ENCODE peak calls at places on chromosomes 7 and 10, in six cellular contexts. H is HCT116, L is K562, X is SK-N-SH, K is GM12878, A is HepG2. G is an unnamed sample.

GRCh38 chr7:45257284-45257683 is 99.7 kb downstream of the RAMP3 start:
- DNase-seq in X (no peak), A (no peak), L (no peak), H (no peak), K (no peak), G (no peak)

GRCh38 chr7:42222891-42223290 is 14.1 kb downstream of the GLI3 start:
- DNase-seq in L (no peak), A (no peak), X (no peak), H (no peak), K (no peak), G (no peak)

GRCh38 chr10:31910016-31910415 is 18.6 kb downstream of the ARHGAP12 start:
- DNase-seq in H (no peak), K (no peak), L (no peak), X (no peak), A (no peak), G (no peak)

GRCh38 chr10:128704716-128705115 is 578.5 kb upstream of the MKI67 start:
- DNase-seq in A (no peak), K (no peak), X (no peak), L (no peak), H (no peak), G (peak)

GRCh38 chr7:69782917-69783684 is 184.8 kb downstream of the AUTS2 start:
- DNase-seq in A (no peak), X (no peak), L (no peak), H (no peak), K (no peak), G (no peak)

GRCh38 chr7:100694196-100694745 is at the start of gene GIGYF1:
- DNase-seq in H (no peak), A (peak), K (no peak), L (peak), X (peak), G (no peak)

GRCh38 chr10:35421553-35422178 is 85.4 kb downstream of the CCNY start:
- DNase-seq in X (no peak), A (peak), K (no peak), L (no peak), H (peak), G (peak)

GRCh38 chr7:116025098-116025809 is 5.3 kb downstream of the TFEC start:
- DNase-seq in X (no peak), K (no peak), H (no peak), L (no peak), A (no peak), G (no peak)

GRCh38 chr7:52715701-52716100 is 319.7 kb upstream of the POM121L12 start:
- DNase-seq in X (no peak), A (no peak), H (no peak), L (no peak), K (no peak), G (no peak)

GRCh38 chr10:4217653-4218052 is 432.6 kb upstream of the KLF6 start:
- DNase-seq in L (no peak), X (no peak), K (no peak), H (no peak), A (no peak), G (no peak)

GRCh38 chr7:113263749-113264148 is 145.4 kb upstream of the SMIM30 start:
- DNase-seq in L (peak), H (no peak), X (no peak), K (no peak), A (no peak), G (no peak)

GRCh38 chr7:136183981-136184380 is 206.8 kb upstream of the MTPN start:
- DNase-seq in H (no peak), L (peak), A (no peak), X (no peak), K (no peak), G (no peak)

GRCh38 chr10:114399576-114399975 is 4.7 kb downstream of the AFAP1L2 start:
- DNase-seq in K (no peak), X (no peak), A (no peak), L (no peak), H (no peak), G (no peak)

GRCh38 chr10:126977216-126977615 is 72.0 kb downstream of the DOCK1 start:
- DNase-seq in A (no peak), K (no peak), X (no peak), H (no peak), L (no peak), G (no peak)

GRCh38 chr7:27697861-27698430 is 35.3 kb upstream of the HIBADH start:
- DNase-seq in A (peak), H (peak), L (no peak), K (peak), X (no peak), G (no peak)

GRCh38 chr7:106384373-106384772 is 99.6 kb upstream of the NAMPT start:
- DNase-seq in L (no peak), A (no peak), H (no peak), X (no peak), K (no peak), G (no peak)

GRCh38 chr10:72567884-72568283 is 58.0 kb downstream of the MICU1 start:
- DNase-seq in H (peak), L (peak), X (peak), K (no peak), A (peak), G (peak)

GRCh38 chr7:105982388-105982787 is 19.3 kb downstream of the CDHR3 start:
- DNase-seq in X (no peak), K (no peak), L (no peak), A (no peak), H (no peak), G (no peak)

GRCh38 chr10:105691811-105692210 is 1050.7 kb downstream of the SORCS3 start:
- DNase-seq in A (no peak), K (no peak), H (peak), X (peak), L (no peak), G (no peak)

GRCh38 chr7:75854233-75854632 is 24.6 kb upstream of the RHBDD2 start:
- DNase-seq in A (no peak), K (no peak), L (no peak), X (no peak), H (no peak), G (no peak)

GRCh38 chr7:109879429-109879828 is 1211.5 kb upstream of the LRRN3 start:
- DNase-seq in K (no peak), A (no peak), L (no peak), H (no peak), X (no peak), G (no peak)

GRCh38 chr7:119935418-119936025 is 337.5 kb upstream of the KCND2 start:
- DNase-seq in H (peak), K (no peak), L (peak), A (peak), X (peak), G (peak)

DNA sequence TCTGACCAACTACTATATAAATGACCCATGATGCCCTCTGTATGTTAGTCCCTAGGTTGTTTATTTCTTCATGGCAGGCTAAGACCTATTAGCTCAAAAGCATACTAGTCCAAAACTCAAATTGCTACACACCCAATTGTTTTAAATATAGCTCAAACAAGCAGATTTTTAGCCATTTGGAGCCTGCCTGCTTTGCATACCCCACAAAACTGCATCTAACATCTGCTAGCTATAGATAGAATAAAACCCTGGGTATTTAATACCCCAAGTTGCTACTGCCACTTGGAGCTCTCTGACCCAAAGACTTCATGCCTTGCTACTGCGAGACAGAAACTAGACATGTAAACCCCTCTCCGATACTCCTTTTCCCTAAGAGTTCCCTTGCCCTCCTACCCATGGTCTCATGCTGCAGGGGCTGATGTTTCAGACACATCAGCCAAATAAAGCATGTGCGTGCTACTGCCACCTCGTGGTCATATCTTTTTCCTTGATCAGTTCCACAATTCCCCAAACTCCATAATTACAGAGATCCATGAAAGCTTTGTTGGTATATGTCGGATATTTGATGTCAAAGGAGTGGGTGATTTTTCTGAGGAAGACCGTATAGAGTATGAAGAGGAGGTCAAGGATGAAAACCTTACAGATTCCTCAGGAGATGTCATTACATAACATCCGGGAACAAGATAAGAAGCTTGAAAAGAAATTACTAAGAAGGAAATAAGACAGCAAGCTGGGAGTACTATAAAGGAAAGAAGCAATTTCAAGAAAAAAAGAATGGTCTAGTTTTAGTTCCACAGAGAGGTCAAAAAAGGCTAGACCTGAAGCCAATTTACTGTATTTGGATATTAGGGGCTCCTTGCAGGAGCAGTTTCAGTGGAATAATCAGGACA is 386.6 kb downstream of the SH2D4B start:
- DNase-seq in X (peak), K (no peak), A (peak), H (peak), L (peak), G (no peak)
- H3K27ac ChIP-seq in X (no peak), K (no peak), A (no peak), H (no peak), L (no peak), G (no peak)

GRCh38 chr7:40306596-40306995 is 171.8 kb downstream of the SUGCT start:
- DNase-seq in K (no peak), X (no peak), A (no peak), H (no peak), L (no peak), G (no peak)
- TF ChIP-seq REST in K (no peak), X (no peak), A (no peak), H (no peak), L (no peak), G (no peak)

DNA sequence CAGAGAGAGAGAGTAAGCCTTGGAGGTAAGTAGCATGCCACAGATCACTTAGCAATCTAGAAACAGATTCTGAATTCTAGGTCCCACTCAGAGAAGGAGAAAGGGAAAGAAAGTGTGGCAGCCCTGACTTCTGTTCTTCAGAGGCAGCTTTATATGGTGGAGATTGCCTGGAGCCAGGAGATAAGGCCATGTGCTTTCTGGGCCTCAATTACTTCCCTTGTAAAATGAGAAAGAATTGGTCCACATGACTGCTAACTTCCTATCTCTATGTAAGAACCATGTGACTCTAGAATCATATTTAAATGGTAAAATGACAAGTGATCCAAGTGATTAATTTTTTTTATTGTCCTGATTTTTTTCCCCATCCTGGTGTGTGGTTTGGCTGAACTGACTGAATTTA is 64.1 kb downstream of the HHEX start:
- DNase-seq in H (no peak), A (no peak), L (peak), K (no peak), X (no peak), G (no peak)
- TF ChIP-seq SIN3A in H (no peak), A (no peak), L (no peak), K (no peak), X (no peak), G (no peak)

DNA sequence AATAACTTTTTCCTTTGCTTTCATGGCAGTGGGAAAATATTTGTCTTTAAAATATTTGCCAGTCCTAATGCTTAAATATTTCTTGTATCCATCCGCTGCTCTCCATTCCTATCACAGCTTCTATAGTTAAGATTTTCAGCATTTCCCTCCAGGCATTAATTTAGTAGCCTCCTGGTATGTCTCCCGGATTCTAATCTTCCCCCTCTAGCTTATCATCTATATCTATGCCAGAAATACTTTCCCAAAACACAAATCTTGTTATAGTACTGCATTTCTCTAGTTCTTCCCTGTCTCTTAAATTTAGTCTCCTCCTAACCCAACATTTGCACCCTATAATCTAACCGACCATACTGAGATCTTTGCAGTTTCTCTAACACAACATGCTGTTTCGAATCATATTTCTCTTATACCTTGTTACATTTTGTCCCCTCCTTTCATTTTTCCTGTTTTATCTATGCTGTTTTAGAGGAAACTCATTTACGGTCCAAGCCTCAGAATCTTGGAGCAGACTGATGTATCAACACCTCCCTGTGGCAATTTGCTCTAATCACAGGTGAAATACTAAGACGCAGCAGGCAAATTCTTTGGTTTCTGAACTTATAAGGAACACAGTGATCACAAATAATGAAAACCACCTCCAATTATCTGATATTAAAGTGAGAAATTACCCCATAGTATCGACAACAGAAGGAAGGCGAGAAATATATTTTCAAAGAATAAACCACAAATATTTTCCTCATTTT is 10.3 kb downstream of the CNTNAP2 start:
- DNase-seq in H (no peak), K (no peak), X (no peak), L (no peak), A (no peak), G (no peak)
- H3K27ac ChIP-seq in H (no peak), K (no peak), X (no peak), L (no peak), A (no peak), G (no peak)

GRCh38 chr10:110505130-110505815 is 7.6 kb downstream of the DUSP5 start:
- DNase-seq in L (no peak), K (no peak), A (no peak), H (no peak), X (no peak), G (no peak)

GRCh38 chr10:110502072-110502845 is 4.6 kb downstream of the DUSP5 start:
- DNase-seq in K (no peak), A (no peak), H (no peak), L (no peak), X (no peak), G (no peak)

GRCh38 chr10:110502851-110503301 is 5.2 kb downstream of the DUSP5 start:
- DNase-seq in H (no peak), A (no peak), K (peak), L (peak), X (no peak), G (no peak)

GRCh38 chr10:110503528-110504110 is 5.9 kb downstream of the DUSP5 start:
- DNase-seq in H (no peak), X (no peak), L (no peak), K (no peak), A (no peak), G (no peak)

GRCh38 chr10:110504111-110504735 is 6.5 kb downstream of the DUSP5 start:
- DNase-seq in L (peak), X (no peak), H (no peak), K (peak), A (no peak), G (no peak)
- TF ChIP-seq REST in L (no peak), X (no peak), H (no peak), K (no peak), A (no peak), G (no peak)

GRCh38 chr7:13882051-13882450 is 107.4 kb downstream of the ETV1 start:
- DNase-seq in H (no peak), L (no peak), A (no peak), K (no peak), X (no peak), G (no peak)

GRCh38 chr7:13878154-13878553 is 111.3 kb downstream of the ETV1 start:
- DNase-seq in A (no peak), X (no peak), H (no peak), K (no peak), L (no peak), G (no peak)

GRCh38 chr7:13879994-13880686 is 109.3 kb downstream of the ETV1 start:
- DNase-seq in X (no peak), K (no peak), A (no peak), L (no peak), H (peak), G (no peak)

GRCh38 chr7:13880789-13881188 is 108.7 kb downstream of the ETV1 start:
- DNase-seq in K (no peak), X (no peak), H (peak), A (no peak), L (no peak), G (no peak)

GRCh38 chr7:13879143-13879542 is 110.3 kb downstream of the ETV1 start:
- DNase-seq in H (no peak), L (no peak), A (no peak), K (no peak), X (no peak), G (no peak)
- TF ChIP-seq SIN3A in H (no peak), L (no peak), A (no peak), K (no peak), X (no peak), G (no peak)

GRCh38 chr10:64344211-64344610 is 823.0 kb downstream of the REEP3 start:
- DNase-seq in L (no peak), H (no peak), X (no peak), A (no peak), K (no peak), G (no peak)

GRCh38 chr10:64345856-64346255 is 824.7 kb downstream of the REEP3 start:
- DNase-seq in K (no peak), A (no peak), H (no peak), X (no peak), L (no peak), G (no peak)

GRCh38 chr10:64350665-64351064 is 829.5 kb downstream of the REEP3 start:
- DNase-seq in X (no peak), A (no peak), H (no peak), L (no peak), K (no peak), G (no peak)

GRCh38 chr10:64346391-64346790 is 825.2 kb downstream of the REEP3 start:
- DNase-seq in L (no peak), A (no peak), H (no peak), X (no peak), K (no peak), G (no peak)
- H3K27ac ChIP-seq in L (no peak), A (no peak), H (no peak), X (no peak), K (no peak), G (no peak)

GRCh38 chr10:120950103-120950561 is 99.0 kb downstream of the WDR11 start:
- DNase-seq in K (no peak), X (no peak), L (no peak), H (no peak), A (no peak), G (no peak)
- TF ChIP-seq REST in K (no peak), X (no peak), L (no peak), H (no peak), A (no peak), G (no peak)